ENCODE peak calls at places on chromosomes 5 and 9, in eight cellular contexts. F is heart right ventricle, C is HepG2, M is AG04450, U is A549, A is HFFc6, Q is uterus, J is B cell. T is an unnamed sample.

GRCh38 chr5:31434898-31435297 is 97.0 kb downstream of the DROSHA start:
- DNase-seq in C (no peak), Q (no peak), A (no peak), U (no peak), M (no peak), F (no peak), J (no peak), T (no peak)

GRCh38 chr5:75009559-75010230 is 42.7 kb downstream of the GCNT4 start:
- DNase-seq in A (no peak), F (no peak), U (no peak), Q (no peak), C (no peak), M (no peak), J (no peak), T (no peak)

GRCh38 chr5:14450055-14450524 is 131.5 kb upstream of the OTULINL start:
- DNase-seq in A (peak; percentile 96), M (peak; percentile 51), Q (peak; percentile 77), J (no peak), F (peak; percentile 70), C (no peak), U (no peak), T (peak; percentile 73)

GRCh38 chr5:10559883-10560282 is 4.0 kb upstream of the ANKRD33B start:
- DNase-seq in C (no peak), A (no peak), M (no peak), Q (no peak), U (no peak), F (no peak), J (no peak), T (no peak)

GRCh38 chr5:83741571-83741970 is 20.9 kb upstream of the HAPLN1 start:
- DNase-seq in F (no peak), C (no peak), U (no peak), A (no peak), J (no peak), M (no peak), Q (no peak), T (no peak)

GRCh38 chr5:62475072-62475471 is 62.5 kb downstream of the IPO11 start:
- DNase-seq in Q (no peak), U (no peak), M (no peak), J (no peak), A (peak; percentile 81), C (no peak), F (no peak), T (no peak)

GRCh38 chr5:169875091-169875727 is 105.1 kb downstream of the INSYN2B start:
- DNase-seq in U (no peak), C (no peak), A (peak; percentile 9), Q (peak; percentile 34), F (no peak), M (no peak), J (no peak), T (peak; percentile 44)

GRCh38 chr9:38229123-38229829 is 160.2 kb upstream of the SHB start:
- DNase-seq in A (no peak), J (no peak), M (no peak), Q (no peak), F (no peak), U (no peak), C (no peak), T (no peak)

GRCh38 chr9:127216210-127216887 is 48.2 kb upstream of the GARNL3 start:
- DNase-seq in J (no peak), Q (no peak), C (no peak), M (no peak), U (no peak), A (no peak), F (no peak), T (no peak)

GRCh38 chr5:72378636-72379289 is 58.6 kb downstream of the PTCD2 start:
- DNase-seq in A (peak; percentile 81), J (no peak), U (peak; percentile 54), M (peak; percentile 46), C (no peak), Q (no peak), F (peak; percentile 38), T (peak; percentile 67)

GRCh38 chr5:68745459-68745858 is 348.4 kb upstream of the SLC30A5 start:
- DNase-seq in F (no peak), C (no peak), Q (no peak), A (no peak), U (no peak), J (no peak), M (no peak), T (no peak)

GRCh38 chr5:36751881-36752280 is 124.7 kb upstream of the NIPBL start:
- DNase-seq in M (no peak), F (no peak), A (no peak), Q (no peak), C (no peak), J (no peak), U (no peak), T (no peak)

DNA sequence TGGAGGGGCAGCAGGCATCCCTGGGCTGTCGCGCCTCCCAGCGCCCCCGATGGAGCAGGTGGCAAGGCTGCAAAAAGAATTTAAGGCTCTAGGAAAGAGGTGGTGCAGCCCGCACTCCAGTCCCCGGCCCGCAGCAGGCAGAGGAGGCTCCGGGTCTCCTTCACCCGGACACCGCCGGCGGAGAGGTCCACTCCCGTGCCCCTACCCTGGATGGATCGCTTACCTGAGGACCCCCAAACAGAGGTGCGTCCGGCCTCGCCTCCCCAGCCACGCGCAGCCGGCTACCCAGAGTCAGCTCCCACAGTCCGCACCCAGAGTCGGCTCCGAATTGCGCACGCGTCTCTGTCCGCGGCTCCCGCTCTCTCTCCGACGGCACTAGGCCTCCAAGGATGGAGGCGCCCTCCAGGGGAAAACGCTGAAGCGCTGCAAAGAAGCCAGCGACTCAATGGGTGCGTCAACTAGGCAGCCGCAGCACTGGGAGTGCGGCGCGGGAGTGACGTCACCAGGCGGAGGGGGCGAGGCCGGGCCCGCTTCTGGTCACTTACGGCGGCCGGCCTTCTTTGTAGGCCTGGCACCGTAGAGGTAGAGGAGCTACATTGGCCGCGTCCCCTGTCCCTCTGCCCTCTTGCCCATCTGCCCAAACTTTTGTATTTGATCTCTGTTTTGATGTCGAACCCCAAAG is at the start of gene ELP1:
- DNase-seq in Q (peak; percentile 90), A (peak; percentile 94), J (peak; percentile 91), C (peak; percentile 93), U (peak; percentile 76), F (peak; percentile 94), M (peak; percentile 86), T (peak; percentile 78)
- TF ChIP-seq CTCF in Q (peak; percentile 25), A (peak; percentile 36), J (peak; percentile 26), C (peak; percentile 91), U (peak; percentile 35), F (no peak), M (peak; percentile 44), T (peak; percentile 39)

DNA sequence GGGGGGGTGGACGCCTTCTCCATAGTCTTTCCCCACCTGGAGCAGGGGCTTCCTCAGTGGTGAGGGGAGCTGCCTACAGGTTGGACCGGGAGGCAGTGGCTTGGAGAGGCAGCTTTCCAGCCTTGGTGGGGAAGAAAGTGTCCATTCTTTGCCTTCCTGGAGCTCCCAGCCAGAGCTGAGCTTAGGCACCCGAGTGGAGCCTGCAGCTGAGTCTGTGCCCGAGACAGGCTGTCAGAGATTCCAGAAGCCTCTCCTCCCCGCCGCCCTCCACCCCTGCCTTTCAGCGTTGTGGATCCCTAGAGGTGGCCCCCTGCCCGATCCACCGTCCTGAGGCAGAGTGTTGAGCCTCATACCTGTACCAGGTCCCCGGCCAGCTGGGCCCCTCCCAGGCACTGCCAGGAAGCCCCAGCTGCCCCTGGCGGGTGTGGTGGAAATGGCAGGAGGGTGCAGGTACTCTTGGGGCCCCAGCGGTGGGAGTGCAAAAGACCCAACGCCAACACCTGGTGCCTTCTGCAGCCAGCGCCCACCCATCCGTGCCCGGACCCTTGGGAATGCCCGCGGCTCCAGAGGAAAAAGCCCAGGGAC is 112.0 kb downstream of the RXRA start:
- DNase-seq in F (no peak), C (peak; percentile 32), J (no peak), U (no peak), Q (no peak), M (no peak), A (no peak), T (no peak)
- TF ChIP-seq CTCF in F (no peak), C (peak; percentile 37), J (no peak), U (no peak), Q (no peak), M (no peak), A (no peak), T (no peak)

DNA sequence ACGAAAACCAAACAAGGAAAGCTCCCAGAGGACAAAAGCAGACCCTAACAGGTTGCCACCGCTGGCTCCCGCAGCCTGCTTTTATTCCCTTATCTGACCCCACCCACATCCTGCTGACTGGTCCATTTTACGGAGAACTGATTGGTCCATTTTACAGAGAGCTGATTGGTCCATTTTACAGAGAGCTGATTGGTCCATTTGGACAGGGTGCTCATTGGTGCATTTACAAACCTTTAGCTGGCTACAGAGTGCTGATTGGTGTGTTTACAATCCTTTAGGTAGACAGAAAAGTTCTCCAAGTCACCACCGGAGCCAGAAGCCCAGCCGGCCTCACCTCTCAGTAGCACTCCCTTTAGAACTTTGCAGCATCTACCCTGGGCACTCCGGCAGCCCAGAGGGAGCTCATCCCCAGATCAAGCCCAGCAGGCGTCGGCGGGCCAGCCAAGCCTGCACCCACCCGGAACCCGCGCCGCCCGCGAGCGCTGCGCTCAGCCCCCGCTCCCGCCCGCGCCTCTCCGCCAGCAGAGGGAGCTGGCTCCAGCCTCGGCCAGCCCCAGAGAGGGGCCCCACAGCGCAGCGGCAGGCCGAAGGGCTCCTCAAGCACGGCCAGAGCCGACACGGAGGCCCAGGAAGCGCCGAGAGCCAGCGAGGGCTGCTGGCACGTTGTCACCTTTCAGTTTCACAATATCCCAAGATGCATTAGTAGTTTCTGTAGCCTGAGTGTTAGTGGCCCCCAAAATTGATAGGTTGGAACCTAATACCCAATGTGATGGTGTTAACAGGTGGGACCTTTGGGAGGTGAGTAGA is 35.3 kb upstream of the CLPTM1L start:
- DNase-seq in M (no peak), Q (no peak), F (no peak), J (peak; percentile 70), A (no peak), C (peak; percentile 37), U (no peak), T (no peak)
- TF ChIP-seq CTCF in M (peak; percentile 46), Q (no peak), F (peak; percentile 47), J (peak; percentile 96), A (peak; percentile 56), C (peak; percentile 80), U (peak; percentile 79), T (peak; percentile 23)

GRCh38 chr5:16736158-16736994 is 119.6 kb upstream of the RETREG1 start:
- DNase-seq in M (peak; percentile 54), F (peak; percentile 23), Q (no peak), J (no peak), C (peak; percentile 94), A (peak; percentile 4), U (no peak), T (peak; percentile 64)

GRCh38 chr5:16737173-16737572 is 120.4 kb upstream of the RETREG1 start:
- DNase-seq in C (peak; percentile 13), F (no peak), A (no peak), J (no peak), M (no peak), U (no peak), Q (no peak), T (no peak)

GRCh38 chr5:16735092-16735970 is 118.5 kb upstream of the RETREG1 start:
- DNase-seq in F (no peak), Q (no peak), M (no peak), J (no peak), A (no peak), U (no peak), C (peak; percentile 41), T (no peak)

GRCh38 chr5:16737620-16738364 is 121.0 kb upstream of the RETREG1 start:
- DNase-seq in Q (no peak), C (peak; percentile 52), A (no peak), J (no peak), U (no peak), M (no peak), F (no peak), T (no peak)

DNA sequence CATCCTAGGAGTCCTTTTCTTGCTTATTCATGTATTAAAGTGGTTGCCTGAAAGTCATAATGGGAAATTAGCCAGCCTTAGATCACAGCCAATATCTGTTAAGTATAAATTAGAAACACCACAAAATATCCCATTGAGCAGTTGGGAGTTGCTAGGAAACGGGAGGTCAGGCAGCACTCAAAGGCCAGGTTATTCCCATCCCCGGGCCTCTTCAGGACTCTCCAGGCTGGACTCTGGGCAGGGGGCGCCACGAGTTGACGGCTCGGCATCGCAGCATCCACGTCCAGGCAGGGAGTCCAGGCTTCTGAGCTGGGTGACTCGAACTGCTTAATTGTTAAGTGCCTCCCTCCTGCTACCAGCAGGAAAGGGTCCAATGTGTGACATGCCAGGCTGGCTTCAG is 116.8 kb upstream of the RETREG1 start:
- DNase-seq in U (no peak), Q (no peak), J (no peak), M (no peak), C (no peak), A (no peak), F (no peak), T (no peak)
- TF ChIP-seq CTCF in U (no peak), Q (no peak), J (no peak), M (no peak), C (peak; percentile 7), A (no peak), F (no peak), T (no peak)